ENCODE peak calls at places on chromosomes 3 and 15, in seven cellular contexts. C is HS-5; Z is stimulated activated CD4-positive, alpha-beta T cell treated with anti-CD3 and anti-CD28 coated beads, Interleukin-12 subunit alpha, Interleukin-12 subunit beta, amount 100 ng/mL, for 4 hours; G is left cardiac atrium; B is iPS-NIHi11; M is GM12892; X is GM12864. N is an unnamed sample.
A peak's percentile ranks its signal among the peaks of the same experiment; 100 is the strongest.

GRCh38 chr15:37291920-37292319 is 191.6 kb upstream of the MEIS2 start:
- DNase-seq in C (no peak), Z (no peak), G (no peak), B (no peak), M (no peak), X (no peak), N (no peak)

GRCh38 chr3:134536760-134537159 is 50.9 kb downstream of the CEP63 start:
- DNase-seq in C (no peak), Z (no peak), G (no peak), B (no peak), M (no peak), X (no peak), N (no peak)

GRCh38 chr15:39118510-39118909 is 462.4 kb upstream of the THBS1 start:
- DNase-seq in C (no peak), Z (no peak), G (no peak), B (no peak), M (no peak), X (no peak), N (no peak)

GRCh38 chr15:39579487-39580116 is 1.3 kb upstream of the THBS1 start:
- DNase-seq in C (peak; percentile 78), Z (no peak), G (peak; percentile 82), B (peak; percentile 79), M (no peak), X (no peak), N (peak; percentile 72)

GRCh38 chr3:110267304-110267703 is 804.3 kb upstream of the NECTIN3 start:
- DNase-seq in C (no peak), Z (no peak), G (no peak), B (no peak), M (no peak), X (no peak), N (no peak)

GRCh38 chr15:65056868-65057548 is 10.8 kb downstream of the RASL12 start:
- DNase-seq in C (no peak), Z (no peak), G (no peak), B (no peak), M (no peak), X (no peak), N (no peak)

GRCh38 chr3:69306239-69307185 is 79.4 kb downstream of the FRMD4B start:
- DNase-seq in C (peak; percentile 65), Z (peak; percentile 51), G (peak; percentile 72), B (peak; percentile 76), M (peak; percentile 25), X (peak; percentile 52), N (peak; percentile 86)

GRCh38 chr15:89820651-89821611 is 6.3 kb upstream of the ANPEP start:
- DNase-seq in C (peak; percentile 83), Z (no peak), G (no peak), B (no peak), M (no peak), X (no peak), N (no peak)

GRCh38 chr3:40254898-40255297 is 54.6 kb upstream of the EIF1B start:
- DNase-seq in C (no peak), Z (no peak), G (no peak), B (no peak), M (no peak), X (no peak), N (no peak)

GRCh38 chr15:75037685-75038084 is 14.3 kb downstream of the PPCDC start:
- DNase-seq in C (no peak), Z (no peak), G (no peak), B (no peak), M (no peak), X (no peak), N (no peak)

GRCh38 chr15:26050979-26051378 is 187.9 kb upstream of the ATP10A start:
- DNase-seq in C (no peak), Z (no peak), G (no peak), B (peak; percentile 12), M (no peak), X (no peak), N (no peak)

GRCh38 chr3:34947849-34948248 is 691.5 kb upstream of the ARPP21 start:
- DNase-seq in C (peak; percentile 56), Z (no peak), G (no peak), B (no peak), M (no peak), X (no peak), N (peak; percentile 6)

GRCh38 chr3:183477801-183478456 is 49.5 kb upstream of the MCF2L2 start:
- DNase-seq in C (no peak), Z (no peak), G (no peak), B (no peak), M (no peak), X (no peak), N (no peak)